ENCODE peak calls at places on chromosomes 3 and 15, in five cellular contexts. One of them, this sample, is unnamed.

GRCh38 chr3:48285132-48285531 is 44.2 kb downstream of the ZNF589 start:
- DNase-seq in MM.1S: no peak
- DNase-seq in adrenal gland: no peak
- DNase-seq in Panc1: no peak
- DNase-seq in fibroblast of mammary gland: no peak
- DNase-seq in this sample: peak; percentile 8

GRCh38 chr15:73049564-73050215 is 2.6 kb upstream of the NEO1 start:
- DNase-seq in MM.1S: no peak
- DNase-seq in fibroblast of mammary gland: no peak
- DNase-seq in adrenal gland: no peak
- DNase-seq in Panc1: no peak
- DNase-seq in this sample: no peak

GRCh38 chr3:45035441-45036301 is 9.6 kb downstream of the CLEC3B start:
- DNase-seq in adrenal gland: peak; percentile 48
- DNase-seq in MM.1S: no peak
- DNase-seq in Panc1: no peak
- DNase-seq in fibroblast of mammary gland: peak; percentile 34
- DNase-seq in this sample: peak; percentile 31

GRCh38 chr15:70799667-70800450 is 36.5 kb upstream of the UACA start:
- DNase-seq in Panc1: no peak
- DNase-seq in fibroblast of mammary gland: peak; percentile 97
- DNase-seq in MM.1S: no peak
- DNase-seq in adrenal gland: no peak
- DNase-seq in this sample: peak; percentile 99

GRCh38 chr3:157920804-157921203 is 185.4 kb downstream of the SHOX2 start:
- DNase-seq in fibroblast of mammary gland: no peak
- DNase-seq in MM.1S: no peak
- DNase-seq in Panc1: no peak
- DNase-seq in adrenal gland: no peak
- DNase-seq in this sample: no peak

GRCh38 chr15:37891754-37892368 is 42.6 kb upstream of the TMCO5A start:
- DNase-seq in Panc1: no peak
- DNase-seq in fibroblast of mammary gland: peak; percentile 64
- DNase-seq in MM.1S: peak; percentile 78
- DNase-seq in adrenal gland: peak; percentile 31
- DNase-seq in this sample: peak; percentile 64

GRCh38 chr15:57089815-57090214 is 171.4 kb downstream of the TCF12 start:
- DNase-seq in adrenal gland: no peak
- DNase-seq in MM.1S: no peak
- DNase-seq in fibroblast of mammary gland: no peak
- DNase-seq in Panc1: no peak
- DNase-seq in this sample: no peak

GRCh38 chr3:108380128-108380795 is 83.9 kb downstream of the HHLA2 start:
- DNase-seq in Panc1: no peak
- DNase-seq in fibroblast of mammary gland: no peak
- DNase-seq in MM.1S: no peak
- DNase-seq in adrenal gland: no peak
- DNase-seq in this sample: no peak

GRCh38 chr3:155001289-155002007 is 78.7 kb upstream of the MME start:
- DNase-seq in adrenal gland: no peak
- DNase-seq in fibroblast of mammary gland: no peak
- DNase-seq in MM.1S: no peak
- DNase-seq in Panc1: no peak
- DNase-seq in this sample: no peak

GRCh38 chr15:100107151-100107550 is 234.6 kb downstream of the ADAMTS17 start:
- DNase-seq in fibroblast of mammary gland: no peak
- DNase-seq in adrenal gland: no peak
- DNase-seq in MM.1S: no peak
- DNase-seq in Panc1: no peak
- DNase-seq in this sample: no peak

GRCh38 chr3:33645060-33645841 is 72.8 kb downstream of the CLASP2 start:
- DNase-seq in adrenal gland: no peak
- DNase-seq in MM.1S: no peak
- DNase-seq in Panc1: no peak
- DNase-seq in fibroblast of mammary gland: peak; percentile 38
- DNase-seq in this sample: peak; percentile 28

DNA sequence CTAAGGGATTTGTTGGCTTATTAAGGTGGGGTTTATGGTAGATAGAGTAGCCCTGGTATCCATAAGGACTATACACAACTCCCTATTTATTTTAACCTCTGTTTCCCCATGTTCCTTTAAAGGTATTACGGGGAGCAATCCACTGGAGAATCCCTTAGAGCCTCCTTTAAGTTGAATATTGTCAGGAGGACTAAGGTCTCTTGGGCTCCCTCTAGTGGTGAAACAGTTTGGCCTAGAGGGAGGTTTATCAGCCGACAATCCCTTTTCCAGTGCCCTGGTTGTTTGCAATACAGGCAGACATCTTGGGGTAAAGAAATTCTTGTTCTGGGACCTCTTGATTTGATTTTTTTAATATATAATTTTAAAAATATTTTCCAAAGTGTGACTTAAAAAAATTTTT is 12.9 kb downstream of the OPA1 start:
- DNase-seq in fibroblast of mammary gland: peak; percentile 71
- DNase-seq in MM.1S: peak; percentile 67
- DNase-seq in Panc1: peak; percentile 41
- DNase-seq in adrenal gland: peak; percentile 76
- DNase-seq in this sample: peak; percentile 85
- TF ChIP-seq CTCF in fibroblast of mammary gland: peak; percentile 87
- TF ChIP-seq CTCF in MM.1S: peak; percentile 82
- TF ChIP-seq CTCF in Panc1: peak; percentile 91
- TF ChIP-seq CTCF in adrenal gland: peak; percentile 53
- TF ChIP-seq CTCF in this sample: peak; percentile 80

DNA sequence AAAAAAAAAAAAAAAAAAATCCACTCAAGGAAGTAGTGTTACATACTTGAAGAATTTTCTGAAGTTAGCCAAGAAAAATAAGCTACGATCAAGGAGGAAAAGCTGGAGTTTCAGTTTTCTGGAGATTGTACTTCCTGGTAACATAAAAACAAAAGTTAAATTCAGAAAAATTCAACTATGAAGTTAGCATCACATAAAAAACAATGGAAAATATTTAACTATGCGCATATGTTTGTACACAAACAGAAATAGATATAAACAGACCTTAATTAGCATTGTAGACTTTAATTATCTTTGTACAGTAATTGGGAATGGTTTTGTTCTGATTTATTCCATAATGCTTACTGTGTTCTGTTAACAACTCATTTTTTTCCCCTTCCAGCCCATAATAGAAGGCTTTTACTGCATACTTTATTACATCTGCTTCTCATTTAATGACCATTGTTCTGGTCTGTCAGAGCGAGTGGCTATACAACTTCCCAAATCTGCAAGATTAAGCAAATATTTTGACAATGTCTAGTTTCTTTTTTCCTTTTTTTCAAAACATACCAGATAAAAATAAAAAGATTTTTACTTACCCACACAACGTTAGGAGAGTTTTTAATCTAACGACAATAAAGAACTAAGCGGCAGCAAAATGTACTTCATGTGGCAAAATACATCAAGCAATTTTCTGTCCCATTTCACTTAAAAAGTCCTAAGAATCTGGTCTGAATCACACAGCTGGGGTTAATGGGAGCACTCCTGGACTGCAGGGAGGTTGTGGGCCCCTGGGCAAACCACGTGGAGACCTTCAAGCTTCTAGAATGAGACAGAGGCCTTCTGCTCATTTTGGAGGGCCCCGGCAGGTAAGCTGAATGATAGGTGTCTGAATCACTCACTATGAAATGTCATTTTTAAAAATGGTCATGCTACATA is 194.1 kb downstream of the RORA start:
- DNase-seq in fibroblast of mammary gland: peak; percentile 75
- DNase-seq in Panc1: no peak
- DNase-seq in adrenal gland: no peak
- DNase-seq in MM.1S: no peak
- DNase-seq in this sample: peak; percentile 87
- H3K4me3 ChIP-seq in fibroblast of mammary gland: no peak overlapping the region
- H3K4me3 ChIP-seq in Panc1: no peak overlapping the region
- H3K4me3 ChIP-seq in adrenal gland: no peak overlapping the region
- H3K4me3 ChIP-seq in MM.1S: no peak overlapping the region
- H3K4me3 ChIP-seq in this sample: no peak overlapping the region

GRCh38 chr3:34969513-34969912 is 669.8 kb upstream of the ARPP21 start:
- DNase-seq in Panc1: no peak
- DNase-seq in MM.1S: no peak
- DNase-seq in fibroblast of mammary gland: no peak
- DNase-seq in adrenal gland: no peak
- DNase-seq in this sample: no peak
- TF ChIP-seq CTCF in Panc1: no peak
- TF ChIP-seq CTCF in MM.1S: no peak
- TF ChIP-seq CTCF in fibroblast of mammary gland: no peak
- TF ChIP-seq CTCF in adrenal gland: no peak
- TF ChIP-seq CTCF in this sample: no peak

GRCh38 chr3:145900056-145900829 is 260.7 kb downstream of the PLOD2 start:
- DNase-seq in Panc1: no peak
- DNase-seq in MM.1S: no peak
- DNase-seq in fibroblast of mammary gland: peak; percentile 34
- DNase-seq in adrenal gland: no peak
- DNase-seq in this sample: no peak

GRCh38 chr3:145903472-145904013 is 257.4 kb downstream of the PLOD2 start:
- DNase-seq in fibroblast of mammary gland: no peak
- DNase-seq in adrenal gland: no peak
- DNase-seq in MM.1S: no peak
- DNase-seq in Panc1: no peak
- DNase-seq in this sample: no peak

GRCh38 chr3:145902166-145902565 is 258.8 kb downstream of the PLOD2 start:
- DNase-seq in fibroblast of mammary gland: no peak
- DNase-seq in MM.1S: no peak
- DNase-seq in adrenal gland: no peak
- DNase-seq in Panc1: no peak
- DNase-seq in this sample: no peak

GRCh38 chr3:145898487-145898886 is 262.5 kb downstream of the PLOD2 start:
- DNase-seq in MM.1S: no peak
- DNase-seq in Panc1: no peak
- DNase-seq in adrenal gland: no peak
- DNase-seq in fibroblast of mammary gland: peak; percentile 12
- DNase-seq in this sample: peak; percentile 20

DNA sequence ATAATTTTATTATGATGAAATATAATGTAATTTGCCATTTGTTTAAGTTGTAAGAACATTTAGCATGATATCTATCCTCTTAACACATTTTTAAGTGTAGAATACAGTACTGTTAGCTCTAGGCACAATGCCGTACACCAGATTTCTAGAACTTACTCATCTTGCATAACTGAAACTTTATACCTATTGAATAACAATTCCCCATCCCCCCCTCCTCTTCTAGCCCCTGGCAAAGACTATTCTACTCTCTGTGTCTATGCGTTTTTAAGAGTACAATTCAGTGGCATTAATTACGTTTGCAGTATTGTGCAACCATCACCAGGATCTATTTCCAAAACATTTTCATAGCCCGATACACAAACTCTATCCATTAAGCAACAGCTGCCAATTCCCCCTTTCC is 261.8 kb downstream of the PLOD2 start:
- DNase-seq in MM.1S: no peak
- DNase-seq in adrenal gland: no peak
- DNase-seq in Panc1: no peak
- DNase-seq in fibroblast of mammary gland: no peak
- DNase-seq in this sample: no peak
- H3K4me3 ChIP-seq in MM.1S: no peak overlapping the region
- H3K4me3 ChIP-seq in adrenal gland: no peak overlapping the region
- H3K4me3 ChIP-seq in Panc1: no peak overlapping the region
- H3K4me3 ChIP-seq in fibroblast of mammary gland: no peak overlapping the region
- H3K4me3 ChIP-seq in this sample: no peak overlapping the region

This sample was measured in cardiac fibroblast.